ENCODE peak calls at places on chromosomes 1 and 21, in nine cellular contexts. P is thoracic aorta, C is ascending aorta, X is neuronal stem cell, G is spleen, J is breast epithelium, D is neural progenitor cell, W is K562, B is upper lobe of right lung. V is an unnamed sample.

GRCh38 chr1:107829083-107829771 is 135.8 kb downstream of the VAV3 start:
- DNase-seq in P (no peak), C (no peak), X (no peak), G (no peak), J (no peak), D (no peak), W (no peak), B (no peak), V (peak; percentile 65)

GRCh38 chr1:240784776-240785175 is 172.8 kb upstream of the GREM2 start:
- DNase-seq in P (no peak), C (no peak), X (no peak), G (no peak), J (no peak), D (no peak), W (no peak), B (no peak), V (no peak)

GRCh38 chr1:156293895-156294294 is 1.6 kb downstream of the GLMP start:
- DNase-seq in P (no peak), C (no peak), X (no peak), G (no peak), J (no peak), D (no peak), W (no peak), B (no peak), V (no peak)

GRCh38 chr1:30196872-30197615 is 526.3 kb downstream of the MATN1 start:
- DNase-seq in P (no peak), C (no peak), X (no peak), G (no peak), J (no peak), D (no peak), W (no peak), B (no peak), V (no peak)

GRCh38 chr1:151435174-151435573 is 24.1 kb downstream of the POGZ start:
- DNase-seq in P (no peak), C (no peak), X (no peak), G (no peak), J (no peak), D (no peak), W (no peak), B (no peak), V (no peak)

GRCh38 chr1:184563308-184563707 is 176.5 kb downstream of the C1orf21 start:
- DNase-seq in P (no peak), C (no peak), X (no peak), G (no peak), J (no peak), D (no peak), W (no peak), B (no peak), V (peak; percentile 10)

GRCh38 chr1:9183898-9184297 is 50.7 kb upstream of the H6PD start:
- DNase-seq in P (no peak), C (no peak), X (no peak), G (no peak), J (no peak), D (no peak), W (no peak), B (no peak), V (no peak)

GRCh38 chr1:164718821-164719220 is 159.8 kb downstream of the PBX1 start:
- DNase-seq in P (no peak), C (no peak), X (no peak), G (no peak), J (no peak), D (no peak), W (no peak), B (no peak), V (no peak)

GRCh38 chr1:61967750-61968149 is 225.5 kb downstream of the PATJ start:
- DNase-seq in P (no peak), C (no peak), X (no peak), G (no peak), J (no peak), D (no peak), W (no peak), B (no peak), V (no peak)

GRCh38 chr21:34534522-34534921 is 22.5 kb upstream of the KCNE1 start:
- DNase-seq in P (no peak), C (no peak), X (no peak), G (no peak), J (no peak), D (no peak), W (no peak), B (no peak), V (no peak)

GRCh38 chr1:9553736-9554144 is 14.5 kb downstream of the SLC25A33 start:
- DNase-seq in P (no peak), C (no peak), X (no peak), G (no peak), J (no peak), D (no peak), W (no peak), B (no peak), V (no peak)

GRCh38 chr1:99969729-99970591 is at the start of gene SLC35A3:
- DNase-seq in P (no peak), C (peak; percentile 9), X (peak; percentile 71), G (peak; percentile 96), J (peak; percentile 59), D (peak; percentile 89), W (peak; percentile 70), B (peak; percentile 94), V (peak; percentile 75)

GRCh38 chr1:85584923-85585322 is 4.4 kb downstream of the CCN1 start:
- DNase-seq in P (no peak), C (no peak), X (no peak), G (no peak), J (no peak), D (no peak), W (no peak), B (no peak), V (no peak)

GRCh38 chr21:38377165-38378093 is 120.6 kb downstream of the KCNJ15 start:
- DNase-seq in P (no peak), C (no peak), X (no peak), G (no peak), J (no peak), D (no peak), W (no peak), B (no peak), V (no peak)

GRCh38 chr1:109556563-109556962 is 8.1 kb downstream of the GNAI3 start:
- DNase-seq in P (no peak), C (no peak), X (no peak), G (no peak), J (no peak), D (no peak), W (no peak), B (no peak), V (no peak)

GRCh38 chr1:54558434-54559030 is 10.5 kb downstream of the ACOT11 start:
- DNase-seq in P (no peak), C (no peak), X (no peak), G (peak; percentile 34), J (no peak), D (no peak), W (no peak), B (peak; percentile 23), V (no peak)

GRCh38 chr1:26597629-26598039 is 68.1 kb downstream of the RPS6KA1 start:
- DNase-seq in P (no peak), C (no peak), X (no peak), G (no peak), J (no peak), D (peak; percentile 40), W (peak; percentile 65), B (no peak), V (peak; percentile 54)

GRCh38 chr1:32239790-32240139 is 7.3 kb upstream of the FAM167B start:
- DNase-seq in P (no peak), C (no peak), X (no peak), G (no peak), J (no peak), D (no peak), W (no peak), B (no peak), V (peak; percentile 49)

GRCh38 chr1:44602675-44603610 is 71.3 kb downstream of the TMEM53 start:
- DNase-seq in P (no peak), C (no peak), X (no peak), G (peak; percentile 53), J (no peak), D (no peak), W (no peak), B (no peak), V (no peak)

GRCh38 chr1:205375816-205376545 is 19.3 kb upstream of the KLHDC8A start:
- DNase-seq in P (no peak), C (no peak), X (peak; percentile 49), G (no peak), J (peak; percentile 40), D (peak; percentile 79), W (no peak), B (no peak), V (peak; percentile 63)

GRCh38 chr1:79501153-79501552 is 494.6 kb upstream of the ADGRL4 start:
- DNase-seq in P (no peak), C (no peak), X (no peak), G (no peak), J (no peak), D (no peak), W (no peak), B (no peak), V (peak; percentile 66)

GRCh38 chr1:6179564-6180175 is 451 bp downstream of the CHD5 start:
- DNase-seq in P (no peak), C (no peak), X (no peak), G (no peak), J (no peak), D (peak; percentile 37), W (no peak), B (no peak), V (no peak)
- H3K27me3 ChIP-seq in P (no peaks in the 10 kb centered on the region), C (no peaks in the 10 kb centered on the region), X (peaks cover 64% of the 10 kb centered on the region), G (peaks cover 49% of the 10 kb centered on the region), J (peaks cover 58% of the 10 kb centered on the region), D (peaks cover 82% of the 10 kb centered on the region), W (no peaks in the 10 kb centered on the region), B (peaks cover 50% of the 10 kb centered on the region), V (peaks cover 82% of the 10 kb centered on the region)

GRCh38 chr1:209388358-209388757 is 195.2 kb upstream of the CAMK1G start:
- DNase-seq in P (no peak), C (no peak), X (no peak), G (no peak), J (no peak), D (no peak), W (no peak), B (no peak), V (no peak)
- H3K4me1 ChIP-seq in P (no peaks in the 10 kb centered on the region), C (no peaks in the 10 kb centered on the region), X (no peaks in the 10 kb centered on the region), G (no peaks in the 10 kb centered on the region), J (no peaks in the 10 kb centered on the region), D (peaks cover 20% of the 10 kb centered on the region), W (no peaks in the 10 kb centered on the region), B (no peaks in the 10 kb centered on the region), V (peaks cover 13% of the 10 kb centered on the region)

GRCh38 chr1:233496940-233497456 is 116.9 kb upstream of the KCNK1 start:
- DNase-seq in P (no peak), C (no peak), X (no peak), G (no peak), J (no peak), D (no peak), W (no peak), B (no peak), V (no peak)
- H3K27ac ChIP-seq in P (no peak overlapping the region), C (no peak overlapping the region), X (no peak overlapping the region), G (no peak overlapping the region), J (no peak overlapping the region), D (no peak overlapping the region), W (no peak overlapping the region), B (no peak overlapping the region), V (no peak overlapping the region)

DNA sequence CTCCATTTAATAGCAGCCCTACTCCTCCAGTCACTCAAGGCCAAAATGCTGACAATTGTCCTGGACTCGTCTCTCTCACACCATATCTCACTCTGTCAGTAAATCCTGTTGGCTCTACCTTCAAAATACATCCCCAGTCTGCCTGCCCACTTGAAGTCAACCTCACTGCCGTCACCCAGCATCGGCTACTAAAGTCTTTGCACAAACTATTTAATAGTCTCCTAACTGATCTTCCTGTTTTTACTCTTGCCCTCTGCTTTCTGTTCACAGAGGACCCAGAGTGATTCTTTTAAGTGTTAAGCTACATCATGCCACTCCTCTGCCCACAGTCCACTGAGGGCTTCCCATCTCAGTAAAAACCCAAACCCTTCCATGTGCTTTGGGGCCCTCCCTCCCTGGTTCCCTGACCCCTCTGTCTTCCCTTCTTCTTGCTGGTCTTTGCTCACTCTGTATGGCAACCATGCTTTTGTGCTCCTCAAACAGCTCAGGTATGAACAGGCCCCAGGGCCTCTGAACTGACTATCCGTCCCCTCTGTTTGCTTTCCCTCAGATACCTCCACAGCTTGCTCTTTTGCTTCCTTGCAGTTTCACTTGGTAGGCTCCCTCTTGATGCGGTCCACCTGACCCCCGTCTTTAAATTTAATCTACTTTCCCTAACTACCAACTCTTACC is 19.0 kb downstream of the RNASEL start:
- DNase-seq in P (no peak), C (no peak), X (no peak), G (no peak), J (no peak), D (no peak), W (no peak), B (no peak), V (no peak)
- H3K27me3 ChIP-seq in P (no peaks in the 10 kb centered on the region), C (no peaks in the 10 kb centered on the region), X (no peaks in the 10 kb centered on the region), G (no peaks in the 10 kb centered on the region), J (no peaks in the 10 kb centered on the region), D (no peaks in the 10 kb centered on the region), W (peaks cover 5% of the 10 kb centered on the region), B (no peaks in the 10 kb centered on the region), V (no peaks in the 10 kb centered on the region)

V was measured in cardiac muscle cell.